ENCODE peak calls at places on chromosomes 3 and 15, in ten cellular contexts. M, J, G, E, I, S, A, D, K and V are unnamed samples.

GRCh38 chr3:56837196-56837955 is 35.6 kb upstream of the ARHGEF3 start:
- DNase-seq in M (no peak), J (no peak), G (no peak), E (no peak), I (no peak), S (no peak), A (no peak), D (no peak), K (no peak), V (no peak)

GRCh38 chr15:43895586-43895985 is 68.8 kb downstream of the WDR76 start:
- DNase-seq in M (no peak), J (no peak), G (no peak), E (no peak), I (no peak), S (no peak), A (no peak), D (no peak), K (no peak), V (no peak)

GRCh38 chr3:139110072-139110830 is 65.6 kb upstream of the PRR23C start:
- DNase-seq in M (no peak), J (peak), G (no peak), E (peak), I (no peak), S (no peak), A (no peak), D (no peak), K (no peak), V (no peak)

GRCh38 chr3:141797819-141798405 is 34.7 kb downstream of the GRK7 start:
- DNase-seq in M (no peak), J (no peak), G (no peak), E (no peak), I (no peak), S (no peak), A (no peak), D (no peak), K (no peak), V (no peak)

GRCh38 chr3:126676919-126677705 is 22.2 kb upstream of the TXNRD3 start:
- DNase-seq in M (no peak), J (no peak), G (no peak), E (no peak), I (no peak), S (no peak), A (no peak), D (no peak), K (no peak), V (peak)

GRCh38 chr15:91970142-91970541 is 116.6 kb downstream of the SLCO3A1 start:
- DNase-seq in M (peak), J (no peak), G (no peak), E (peak), I (peak), S (no peak), A (peak), D (no peak), K (no peak), V (no peak)

GRCh38 chr3:156388469-156389150 is 166.3 kb downstream of the SSR3 start:
- DNase-seq in M (no peak), J (no peak), G (no peak), E (no peak), I (no peak), S (no peak), A (no peak), D (no peak), K (no peak), V (no peak)

GRCh38 chr3:133568294-133569014 is 5.0 kb upstream of the CDV3 start:
- DNase-seq in M (no peak), J (no peak), G (peak), E (no peak), I (no peak), S (no peak), A (no peak), D (no peak), K (no peak), V (peak)

GRCh38 chr3:196995646-196996355 is 27.2 kb upstream of the PIGZ start:
- DNase-seq in M (peak), J (peak), G (no peak), E (no peak), I (peak), S (no peak), A (no peak), D (no peak), K (no peak), V (no peak)

GRCh38 chr3:158420654-158421396 is 150.2 kb upstream of the MLF1 start:
- DNase-seq in M (no peak), J (no peak), G (peak), E (no peak), I (no peak), S (no peak), A (no peak), D (no peak), K (no peak), V (no peak)

GRCh38 chr15:60399246-60399915 is 1.6 kb upstream of the ANXA2 start:
- DNase-seq in M (peak), J (no peak), G (no peak), E (no peak), I (no peak), S (no peak), A (peak), D (no peak), K (no peak), V (no peak)

GRCh38 chr3:20683912-20684311 is 497.9 kb upstream of the SGO1 start:
- DNase-seq in M (peak), J (no peak), G (no peak), E (no peak), I (no peak), S (no peak), A (no peak), D (no peak), K (no peak), V (no peak)

GRCh38 chr3:31960793-31961431 is 20.1 kb downstream of the OSBPL10 start:
- DNase-seq in M (no peak), J (no peak), G (peak), E (no peak), I (no peak), S (no peak), A (no peak), D (no peak), K (no peak), V (no peak)

GRCh38 chr3:29914861-29915524 is 634.1 kb downstream of the RBMS3 start:
- DNase-seq in M (no peak), J (no peak), G (no peak), E (no peak), I (no peak), S (no peak), A (no peak), D (no peak), K (no peak), V (no peak)

GRCh38 chr15:90906181-90906849 is 3.2 kb downstream of the MAN2A2 start:
- DNase-seq in M (no peak), J (no peak), G (no peak), E (no peak), I (no peak), S (no peak), A (no peak), D (no peak), K (no peak), V (no peak)

GRCh38 chr3:61422945-61423740 is 138.2 kb upstream of the PTPRG start:
- DNase-seq in M (no peak), J (no peak), G (no peak), E (no peak), I (no peak), S (no peak), A (no peak), D (no peak), K (no peak), V (no peak)

GRCh38 chr15:27538325-27538724 is 560.8 kb downstream of the OCA2 start:
- DNase-seq in M (no peak), J (no peak), G (no peak), E (no peak), I (no peak), S (no peak), A (no peak), D (no peak), K (no peak), V (no peak)

GRCh38 chr3:170221924-170222646 is at the start of gene PRKCI:
- DNase-seq in M (peak), J (peak), G (peak), E (peak), I (peak), S (peak), A (peak), D (peak), K (peak), V (peak)
- TF ChIP-seq POLR2A in M (peak), J (no peak), G (peak), E (peak), I (peak), S (no peak), A (peak), D (no peak), K (peak), V (peak)

DNA sequence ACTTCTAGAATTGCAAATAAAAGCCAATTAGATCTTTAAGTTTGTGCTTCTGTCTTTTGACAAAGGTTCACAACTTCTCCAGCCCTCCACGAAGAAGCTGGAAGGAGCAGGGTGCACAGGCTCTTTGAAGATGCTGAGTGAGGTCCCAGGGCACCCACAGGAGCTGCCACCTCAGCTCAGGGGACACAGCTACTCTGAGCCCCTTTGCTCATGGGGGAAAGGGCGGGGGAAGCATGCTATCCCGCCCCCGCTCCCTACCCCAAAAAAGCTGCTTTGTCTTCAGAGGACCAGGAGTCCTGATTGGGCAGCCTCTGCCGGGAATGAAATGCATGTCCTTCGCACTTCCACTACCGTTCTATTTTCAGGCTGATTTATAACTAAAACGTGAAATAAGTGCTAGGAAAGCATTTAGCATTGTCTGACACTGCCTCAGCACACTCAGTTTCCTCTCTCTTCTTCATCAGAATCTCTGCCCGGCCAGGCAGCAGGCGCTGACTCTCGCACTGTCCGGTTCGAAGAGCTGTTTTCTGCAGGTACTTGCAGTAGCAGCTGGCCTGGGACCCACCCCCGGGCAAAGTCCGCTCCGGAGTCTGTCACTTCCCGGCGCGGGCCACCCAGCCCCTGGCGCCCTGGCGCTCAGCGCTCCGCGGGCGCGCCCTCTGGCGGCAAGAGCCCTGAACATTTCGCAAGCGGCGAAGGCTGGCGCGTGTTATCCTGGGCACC is 45.5 kb upstream of the KLHL25 start:
- DNase-seq in M (peak), J (peak), G (peak), E (peak), I (peak), S (peak), A (peak), D (peak), K (peak), V (peak)
- TF ChIP-seq POLR2A in M (no peak), J (no peak), G (no peak), E (peak), I (no peak), S (no peak), A (no peak), D (no peak), K (no peak), V (no peak)

DNA sequence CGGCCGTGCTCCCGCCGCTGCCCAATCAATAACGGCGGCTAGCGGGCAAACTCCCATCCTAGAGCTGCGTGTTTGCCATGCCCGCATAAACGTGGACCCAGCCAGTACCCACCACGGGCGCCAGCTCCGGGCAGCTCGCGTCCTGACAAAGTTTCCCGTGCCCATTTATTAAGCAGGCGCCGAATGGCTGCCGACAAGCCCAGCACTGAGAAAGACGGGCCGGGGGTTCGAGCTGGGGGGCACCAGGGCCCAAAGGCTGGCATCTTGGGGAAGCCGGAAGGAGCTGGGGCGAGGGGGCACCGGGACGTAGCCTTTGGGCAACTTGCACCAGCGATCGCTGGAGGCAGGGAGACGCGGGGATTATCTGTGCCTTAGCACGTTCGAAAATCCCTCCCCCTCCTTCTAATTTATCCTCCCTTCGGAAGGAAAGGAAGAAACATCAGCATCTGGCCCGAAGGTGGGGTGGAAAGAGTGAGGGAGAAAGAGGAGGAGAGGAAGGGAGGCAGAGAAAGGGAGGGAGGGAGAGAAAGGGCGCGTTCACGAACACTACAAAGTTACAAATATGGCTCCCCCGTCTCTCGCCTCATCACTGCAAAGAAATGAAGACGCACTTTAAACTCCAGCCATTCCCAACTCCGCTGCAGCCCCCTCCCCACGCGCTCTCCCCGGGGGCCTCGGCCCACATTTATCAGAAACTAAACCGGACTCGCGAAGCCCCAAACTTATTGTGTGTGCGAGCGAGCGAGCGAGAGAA is 1.1 kb downstream of the ANP32A start:
- DNase-seq in M (peak), J (no peak), G (peak), E (peak), I (peak), S (no peak), A (peak), D (no peak), K (no peak), V (peak)
- TF ChIP-seq POLR2A in M (peak), J (no peak), G (no peak), E (peak), I (peak), S (peak), A (no peak), D (peak), K (peak), V (no peak)

DNA sequence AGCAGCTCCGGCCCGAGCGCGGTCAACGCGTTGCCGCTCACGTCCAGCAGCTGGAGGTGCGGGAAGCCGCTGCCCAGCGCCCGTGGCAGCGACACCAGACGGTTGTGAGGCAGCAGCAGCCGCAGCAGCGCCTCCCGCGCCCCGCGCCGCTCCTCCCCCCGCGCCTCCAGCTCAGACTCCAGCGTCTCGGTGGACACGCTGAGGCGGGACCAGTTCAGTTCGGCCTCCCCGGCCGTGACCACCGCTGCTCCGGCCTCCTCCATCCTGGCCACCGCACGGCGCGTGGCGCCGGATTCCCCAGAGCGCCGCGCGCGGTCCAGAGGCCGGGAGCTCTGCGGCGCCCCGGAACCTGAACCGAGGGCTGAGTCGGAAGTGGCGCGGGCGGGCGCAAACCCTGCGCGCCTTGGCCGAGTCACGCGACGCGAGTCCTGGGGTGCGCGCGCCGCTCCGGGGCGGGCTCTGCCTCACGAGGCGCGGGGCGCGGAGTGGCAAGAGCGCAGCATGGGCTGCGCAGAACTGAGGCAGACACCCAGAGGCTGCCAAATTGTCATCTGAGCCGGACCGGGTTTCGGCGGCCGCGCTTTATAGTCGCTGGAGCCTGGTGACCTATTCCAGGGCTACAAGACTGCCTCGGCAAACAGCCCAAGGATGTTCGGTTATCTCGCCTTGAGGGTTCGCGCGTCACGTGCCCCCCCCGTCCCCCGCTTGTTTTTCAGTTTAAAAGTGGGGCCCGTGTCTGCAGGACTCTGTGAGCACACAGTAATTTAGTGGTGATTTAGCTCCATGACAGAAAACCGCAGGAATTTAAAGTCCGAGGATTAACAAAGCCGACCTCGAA is at the start of gene LRRC58:
- DNase-seq in M (peak), J (peak), G (peak), E (peak), I (peak), S (peak), A (peak), D (peak), K (peak), V (peak)
- TF ChIP-seq POLR2A in M (peak), J (no peak), G (peak), E (peak), I (peak), S (peak), A (peak), D (peak), K (peak), V (peak)